ENCODE peak calls at places on chromosomes 2 and 18, in seven cellular contexts. M is H9, G is IMR-90, N is mesenchymal stem cell, B is neuronal stem cell, X is H1, I is trophoblast cell. V is an unnamed sample.

GRCh38 chr2:231308631-231309414 is 86.7 kb upstream of the B3GNT7 start:
- DNase-seq in M (no peak), G (peak; percentile 48), N (peak; percentile 86), B (no peak), X (no peak), I (peak; percentile 99), V (peak; percentile 78)

GRCh38 chr18:49690307-49690706 is 123.0 kb downstream of the ACAA2 start:
- DNase-seq in M (no peak), G (peak; percentile 97), N (peak; percentile 98), B (no peak), X (no peak), I (no peak), V (no peak)

GRCh38 chr2:46097714-46098480 is 199.3 kb upstream of the EPAS1 start:
- DNase-seq in M (no peak), G (peak; percentile 100), N (peak; percentile 97), B (no peak), X (no peak), I (peak; percentile 65), V (peak; percentile 28)

GRCh38 chr18:22166070-22166972 is 3.1 kb upstream of the GATA6 start:
- DNase-seq in M (no peak), G (no peak), N (peak; percentile 36), B (no peak), X (peak; percentile 53), I (peak; percentile 50), V (peak; percentile 61)

GRCh38 chr2:118380915-118381653 is 292.8 kb downstream of the INSIG2 start:
- DNase-seq in M (no peak), G (no peak), N (no peak), B (no peak), X (no peak), I (no peak), V (no peak)

GRCh38 chr2:234952270-234953115 is 676 bp downstream of the SH3BP4 start:
- DNase-seq in M (no peak), G (no peak), N (peak; percentile 39), B (no peak), X (peak; percentile 63), I (peak; percentile 66), V (peak; percentile 48)

GRCh38 chr18:38427234-38427633 is 861.6 kb upstream of the CELF4 start:
- DNase-seq in M (no peak), G (no peak), N (no peak), B (no peak), X (no peak), I (no peak), V (peak; percentile 38)

GRCh38 chr2:205590759-205591158 is 91.5 kb upstream of the NRP2 start:
- DNase-seq in M (no peak), G (peak; percentile 70), N (peak; percentile 79), B (no peak), X (no peak), I (no peak), V (no peak)

GRCh38 chr2:179460530-179460929 is 195.9 kb upstream of the SESTD1 start:
- DNase-seq in M (no peak), G (peak; percentile 96), N (peak; percentile 97), B (no peak), X (no peak), I (peak; percentile 84), V (peak; percentile 50)

GRCh38 chr2:54586062-54586982 is 130.2 kb downstream of the SPTBN1 start:
- DNase-seq in M (no peak), G (peak; percentile 55), N (peak; percentile 57), B (no peak), X (no peak), I (no peak), V (no peak)

GRCh38 chr2:39568561-39569006 is 97.1 kb upstream of the TMEM178A start:
- DNase-seq in M (no peak), G (peak; percentile 84), N (peak; percentile 76), B (no peak), X (no peak), I (peak; percentile 83), V (no peak)

GRCh38 chr2:9950521-9951271 is 797 bp upstream of the GRHL1 start:
- DNase-seq in M (peak; percentile 54), G (no peak), N (peak; percentile 40), B (peak; percentile 43), X (peak; percentile 65), I (peak; percentile 61), V (peak; percentile 37)

GRCh38 chr18:13613099-13613498 is 113.3 kb downstream of the FAM210A start:
- DNase-seq in M (no peak), G (no peak), N (no peak), B (no peak), X (no peak), I (no peak), V (no peak)

GRCh38 chr18:32906506-32907214 is 133.8 kb upstream of the KLHL14 start:
- DNase-seq in M (no peak), G (no peak), N (no peak), B (no peak), X (no peak), I (no peak), V (peak; percentile 2)

GRCh38 chr2:181818826-181819225 is 72.7 kb upstream of the ITPRID2 start:
- DNase-seq in M (no peak), G (no peak), N (no peak), B (no peak), X (no peak), I (no peak), V (no peak)

GRCh38 chr2:66507673-66508127 is 72.8 kb downstream of the MEIS1 start:
- DNase-seq in M (peak; percentile 78), G (no peak), N (peak; percentile 38), B (peak; percentile 86), X (peak; percentile 59), I (no peak), V (peak; percentile 73)

GRCh38 chr2:231929961-231930600 is 3.9 kb upstream of the NPPC start:
- DNase-seq in M (peak; percentile 82), G (peak; percentile 8), N (peak; percentile 25), B (no peak), X (peak; percentile 92), I (no peak), V (peak; percentile 43)

GRCh38 chr2:121699421-121700328 is 37.0 kb downstream of the NIFK start:
- DNase-seq in M (no peak), G (peak; percentile 84), N (peak; percentile 84), B (no peak), X (no peak), I (peak; percentile 98), V (peak; percentile 81)

GRCh38 chr18:58943896-58944295 is 79.2 kb downstream of the ZNF532 start:
- DNase-seq in M (no peak), G (no peak), N (no peak), B (no peak), X (no peak), I (no peak), V (no peak)

DNA sequence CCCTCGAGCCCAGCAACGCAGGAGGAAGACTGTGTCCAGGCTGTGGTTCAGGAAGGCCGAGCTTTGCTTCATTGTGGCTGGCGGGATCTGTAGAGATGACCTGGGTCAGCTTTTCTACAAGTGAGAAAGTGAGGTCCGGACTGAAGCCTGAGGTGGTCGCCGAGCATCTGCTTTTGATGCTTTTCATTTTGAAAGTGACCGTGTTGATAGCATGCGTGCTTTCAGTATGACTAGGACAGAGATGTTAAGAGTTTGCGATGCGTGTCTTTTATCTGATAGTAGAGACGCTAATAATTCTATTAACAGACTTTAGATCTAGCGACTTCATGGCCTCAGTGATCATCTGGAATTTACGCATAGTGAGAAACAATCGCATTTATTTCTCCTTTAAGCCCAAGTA is 28.1 kb downstream of the CTDP1 start:
- DNase-seq in M (no peak), G (no peak), N (no peak), B (no peak), X (no peak), I (no peak), V (no peak)
- H3K4ac ChIP-seq in M (no peak overlapping the region), G (no peak overlapping the region), N (no peak overlapping the region), B (no peak overlapping the region), X (no peak overlapping the region), I (no peak overlapping the region), V (no peak overlapping the region)

GRCh38 chr2:239467281-239467955 is 66.6 kb upstream of the HDAC4 start:
- DNase-seq in M (peak; percentile 7), G (no peak), N (no peak), B (no peak), X (no peak), I (no peak), V (no peak)
- H3K4ac ChIP-seq in M (no peak overlapping the region), G (no peak overlapping the region), N (no peak overlapping the region), B (no peak overlapping the region), X (no peak overlapping the region), I (no peak overlapping the region), V (no peak overlapping the region)

GRCh38 chr18:35276276-35276675 is 13.8 kb downstream of the ZSCAN30 start:
- DNase-seq in M (no peak), G (no peak), N (no peak), B (no peak), X (no peak), I (no peak), V (no peak)

GRCh38 chr18:35267809-35268208 is 22.2 kb downstream of the ZSCAN30 start:
- DNase-seq in M (no peak), G (no peak), N (no peak), B (no peak), X (no peak), I (no peak), V (no peak)

GRCh38 chr18:35268811-35269210 is 21.2 kb downstream of the ZSCAN30 start:
- DNase-seq in M (no peak), G (no peak), N (no peak), B (no peak), X (no peak), I (no peak), V (no peak)

GRCh38 chr18:35267161-35267651 is 22.8 kb downstream of the ZSCAN30 start:
- DNase-seq in M (peak; percentile 31), G (no peak), N (no peak), B (no peak), X (no peak), I (peak; percentile 30), V (no peak)

DNA sequence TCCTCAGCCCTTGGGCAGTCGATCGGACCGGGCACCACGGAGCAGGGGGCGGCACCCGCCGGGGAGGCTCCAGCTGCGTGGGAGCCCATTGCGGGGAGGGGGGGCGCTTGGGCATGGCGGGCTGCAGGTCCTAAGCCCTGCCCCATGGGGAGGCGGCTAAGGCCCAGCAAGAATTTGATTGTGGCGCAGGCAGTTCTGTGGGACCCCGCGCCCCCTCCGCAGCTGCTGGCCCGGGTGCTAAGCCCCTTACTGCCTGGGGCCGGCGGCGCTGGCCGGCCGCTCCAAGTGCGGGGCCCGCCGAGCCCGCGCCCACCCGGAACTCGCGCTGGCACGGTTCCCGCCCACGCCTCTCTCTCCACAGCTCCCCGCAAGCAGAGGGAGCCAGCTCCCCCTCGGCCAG is 18.4 kb downstream of the ZSCAN30 start:
- DNase-seq in M (no peak), G (no peak), N (no peak), B (no peak), X (no peak), I (no peak), V (no peak)
- H3K4ac ChIP-seq in M (no peak overlapping the region), G (no peak overlapping the region), N (no peak overlapping the region), B (no peak overlapping the region), X (no peak overlapping the region), I (no peak overlapping the region), V (no peak overlapping the region)

DNA sequence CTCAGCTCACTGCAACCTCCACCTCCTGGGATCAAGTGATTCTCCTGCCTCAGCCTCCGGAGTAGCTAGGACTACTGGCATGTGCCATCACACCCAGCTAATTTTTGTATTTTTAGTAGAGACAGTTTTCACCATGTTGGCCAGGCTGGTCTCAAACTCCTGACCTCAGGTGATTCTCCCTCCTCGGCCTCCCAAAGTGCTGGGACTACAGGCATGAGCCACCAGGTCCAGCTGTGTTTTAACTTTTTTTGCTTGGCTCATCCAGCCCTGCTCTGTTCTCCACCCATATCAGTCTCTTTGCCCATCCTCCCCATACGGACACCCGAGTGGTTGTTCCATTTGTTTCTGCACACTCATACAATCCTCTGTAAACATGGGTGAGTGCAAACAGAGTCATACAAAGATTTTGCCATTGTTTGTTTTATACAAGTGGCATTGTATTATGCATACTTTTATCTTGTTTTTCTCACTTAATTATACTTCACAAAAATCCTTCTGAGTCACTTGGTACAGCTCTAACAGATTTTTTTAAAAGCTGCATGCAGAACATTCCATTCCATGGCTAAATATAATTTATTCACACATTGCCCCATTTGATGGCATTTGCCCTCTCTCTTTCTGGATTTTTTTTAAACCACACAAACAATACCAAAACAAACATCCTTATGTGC is 5.3 kb downstream of the APOB start:
- DNase-seq in M (no peak), G (no peak), N (no peak), B (no peak), X (no peak), I (no peak), V (no peak)
- H3K4ac ChIP-seq in M (no peak overlapping the region), G (no peak overlapping the region), N (no peak overlapping the region), B (no peak overlapping the region), X (no peak overlapping the region), I (no peak overlapping the region), V (no peak overlapping the region)